ENCODE peak calls at places on chromosomes 2 and 18, in four cellular contexts. D is K562, Z is GM12878, O is HL-60. E is an unnamed sample.

GRCh38 chr2:241863021-241863954 is 4.6 kb upstream of the PDCD1 start:
- DNase-seq in Z (no peak), O (no peak), D (no peak), E (no peak)

GRCh38 chr2:854460-854859 is 96.2 kb upstream of the SNTG2 start:
- DNase-seq in O (no peak), D (peak; percentile 56), Z (no peak), E (peak; percentile 46)

GRCh38 chr2:33240178-33240577 is 236.3 kb upstream of the RASGRP3 start:
- DNase-seq in O (no peak), D (no peak), Z (no peak), E (no peak)

GRCh38 chr2:240402566-240403295 is 32.7 kb upstream of the GPC1 start:
- DNase-seq in O (no peak), D (no peak), Z (no peak), E (no peak)

GRCh38 chr2:58649746-58650145 is 408.6 kb upstream of the FANCL start:
- DNase-seq in Z (no peak), O (no peak), D (no peak), E (no peak)

GRCh38 chr2:208074610-208075356 is 49.5 kb upstream of the PLEKHM3 start:
- DNase-seq in Z (no peak), D (no peak), O (no peak), E (no peak)

GRCh38 chr2:8533923-8534322 is 147.9 kb upstream of the ID2 start:
- DNase-seq in O (no peak), Z (no peak), D (no peak), E (no peak)

GRCh38 chr2:47250576-47251403 is 95.7 kb upstream of the STPG4 start:
- DNase-seq in Z (no peak), D (no peak), O (no peak), E (no peak)

GRCh38 chr2:217074576-217075224 is 214.8 kb upstream of the TNP1 start:
- DNase-seq in Z (no peak), D (no peak), O (no peak), E (no peak)

GRCh38 chr18:48816554-48816953 is 134.2 kb downstream of the SMAD7 start:
- DNase-seq in D (no peak), O (no peak), Z (no peak), E (no peak)

GRCh38 chr2:97731274-97732050 is 18.1 kb downstream of the ZAP70 start:
- DNase-seq in O (no peak), D (no peak), Z (no peak), E (no peak)

GRCh38 chr2:9232886-9233285 is 26.3 kb downstream of the ASAP2 start:
- DNase-seq in D (no peak), Z (no peak), O (no peak), E (no peak)

GRCh38 chr2:172103471-172104292 is 982 bp upstream of the DLX2 start:
- DNase-seq in O (peak; percentile 84), D (peak; percentile 92), Z (peak; percentile 39), E (peak; percentile 63)

GRCh38 chr2:28972778-28973335 is 8.2 kb upstream of the TOGARAM2 start:
- DNase-seq in O (no peak), Z (no peak), D (no peak), E (no peak)

GRCh38 chr2:203583696-203584095 is 48.6 kb upstream of the RAPH1 start:
- DNase-seq in O (no peak), D (no peak), Z (peak; percentile 61), E (no peak)

GRCh38 chr2:193303464-193303863 is 1108.7 kb upstream of the TMEFF2 start:
- DNase-seq in O (no peak), Z (no peak), D (no peak), E (no peak)

GRCh38 chr2:59888015-59888414 is 665.4 kb downstream of the BCL11A start:
- DNase-seq in O (no peak), D (no peak), Z (peak; percentile 15), E (peak; percentile 46)

GRCh38 chr2:109644571-109645275 is 30.6 kb downstream of the SOWAHC start:
- DNase-seq in D (no peak), Z (no peak), O (no peak), E (no peak)

GRCh38 chr2:179336782-179337534 is 72.3 kb upstream of the SESTD1 start:
- DNase-seq in D (no peak), Z (no peak), O (no peak), E (no peak)

GRCh38 chr2:86598966-86599365 is 24.7 kb downstream of the RNF103 start:
- DNase-seq in D (no peak), Z (no peak), O (no peak), E (no peak)

GRCh38 chr2:166727105-166727504 is 161.2 kb upstream of the XIRP2 start:
- DNase-seq in Z (peak; percentile 47), O (no peak), D (no peak), E (peak; percentile 1)

GRCh38 chr18:74906189-74906588 is 302.8 kb downstream of the PTGR3 start:
- DNase-seq in Z (no peak), D (no peak), O (no peak), E (no peak)

GRCh38 chr2:72963423-72964145 is 46.3 kb downstream of the EMX1 start:
- DNase-seq in O (no peak), Z (no peak), D (no peak), E (no peak)

GRCh38 chr2:118848381-118849225 is 1.2 kb upstream of the EN1 start:
- DNase-seq in Z (no peak), D (no peak), O (no peak), E (no peak)

GRCh38 chr2:216328347-216328746 is 43.9 kb downstream of the MARCHF4 start:
- DNase-seq in D (no peak), Z (no peak), O (no peak), E (no peak)

GRCh38 chr18:58901783-58902182 is 37.1 kb downstream of the ZNF532 start:
- DNase-seq in O (no peak), D (no peak), Z (no peak), E (no peak)

GRCh38 chr2:26704441-26704977 is 12.0 kb downstream of the KCNK3 start:
- DNase-seq in O (no peak), Z (no peak), D (no peak), E (no peak)

GRCh38 chr18:76494181-76494540 is 881 bp downstream of the ZNF516 start:
- DNase-seq in D (no peak), O (no peak), Z (no peak), E (no peak)

GRCh38 chr2:45813003-45813601 is 161.6 kb downstream of the PRKCE start:
- DNase-seq in O (no peak), D (no peak), Z (no peak), E (no peak)

GRCh38 chr2:134513468-134513810 is 205.4 kb downstream of the TMEM163 start:
- DNase-seq in O (no peak), Z (no peak), D (no peak), E (no peak)

GRCh38 chr2:239306274-239307220 is 94.3 kb downstream of the HDAC4 start:
- DNase-seq in O (no peak), Z (no peak), D (no peak), E (no peak)

GRCh38 chr18:35041752-35042379 is 653 bp downstream of the MAPRE2 start:
- DNase-seq in Z (no peak), O (no peak), D (peak; percentile 52), E (no peak)

GRCh38 chr2:233247744-233248143 is 3.7 kb upstream of the ATG16L1 start:
- DNase-seq in D (no peak), O (no peak), Z (no peak), E (no peak)

GRCh38 chr2:16019060-16019475 is 78.7 kb downstream of the MYCN start:
- DNase-seq in D (no peak), O (no peak), Z (no peak), E (no peak)

GRCh38 chr18:37565985-37566478 is 434 bp upstream of the CELF4 start:
- DNase-seq in D (no peak), O (no peak), Z (no peak), E (no peak)

GRCh38 chr2:228688007-228688645 is 506.6 kb upstream of the SPHKAP start:
- DNase-seq in D (no peak), O (no peak), Z (no peak), E (no peak)

GRCh38 chr2:204114294-204114693 is 177.7 kb downstream of the ICOS start:
- DNase-seq in O (no peak), D (no peak), Z (no peak), E (no peak)

GRCh38 chr18:65975536-65975935 is 224.7 kb downstream of the CDH7 start:
- DNase-seq in O (no peak), D (no peak), Z (no peak), E (no peak)
- TF ChIP-seq SPI1 in O (no peak), D (no peak), Z (no peak), E (no peak)

GRCh38 chr2:18829331-18829902 is 240.0 kb upstream of the NT5C1B start:
- DNase-seq in Z (no peak), O (no peak), D (no peak), E (no peak)
- TF ChIP-seq SPI1 in Z (no peak), O (no peak), D (no peak), E (no peak)

GRCh38 chr18:68504441-68505221 is 210.3 kb downstream of the TMX3 start:
- DNase-seq in Z (no peak), D (no peak), O (no peak), E (no peak)

GRCh38 chr18:68507781-68508180 is 207.1 kb downstream of the TMX3 start:
- DNase-seq in O (no peak), Z (no peak), D (no peak), E (no peak)

GRCh38 chr18:68509902-68510301 is 205.0 kb downstream of the TMX3 start:
- DNase-seq in Z (no peak), D (no peak), O (no peak), E (no peak)
- TF ChIP-seq SPI1 in Z (no peak), D (no peak), O (no peak), E (no peak)

DNA sequence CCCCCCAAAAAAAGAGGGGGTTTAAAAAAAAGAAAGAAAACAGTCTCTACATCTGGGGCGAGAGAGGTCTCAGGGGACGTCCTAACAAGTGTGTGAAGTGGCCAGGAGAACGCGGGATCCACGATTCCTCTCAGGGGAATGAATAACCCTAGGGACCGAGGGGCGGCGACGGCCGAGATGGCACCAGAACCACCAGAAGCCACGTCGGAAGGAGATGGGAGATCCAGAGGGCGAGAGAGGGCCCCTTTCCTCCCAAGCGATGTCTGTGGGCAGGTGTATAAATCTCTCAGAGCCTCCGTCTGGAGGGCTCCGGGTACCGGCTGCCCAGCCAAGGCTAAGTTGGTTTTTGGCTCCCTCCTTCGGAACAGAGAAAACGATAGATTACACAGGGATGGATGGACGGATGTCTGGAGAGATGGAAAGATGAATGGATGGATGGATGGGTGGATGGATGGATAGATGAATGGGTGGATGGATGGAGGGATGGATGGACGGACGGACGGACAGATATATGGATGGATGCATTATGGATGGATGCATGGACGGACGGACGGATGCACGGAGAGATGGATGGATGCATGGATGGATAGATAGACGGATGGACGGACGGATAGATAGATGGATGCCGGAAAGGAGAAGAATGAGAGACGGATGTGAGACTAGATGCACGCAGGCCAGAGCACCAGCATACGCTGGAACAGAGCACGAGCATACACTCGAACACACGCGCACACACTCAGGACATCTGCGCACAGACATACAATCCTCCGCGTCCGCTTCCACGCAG is 1.6 kb downstream of the EPHA4 start:
- DNase-seq in D (no peak), O (no peak), Z (no peak), E (no peak)
- TF ChIP-seq SPI1 in D (no peak), O (no peak), Z (no peak), E (no peak)

GRCh38 chr18:44895176-44895798 is 214.6 kb downstream of the SETBP1 start:
- DNase-seq in D (peak; percentile 22), Z (peak; percentile 53), O (peak; percentile 27), E (no peak)
- TF ChIP-seq SPI1 in D (no peak), Z (no peak), O (no peak), E (no peak)

GRCh38 chr2:43251171-43251731 is 24.8 kb upstream of the ZFP36L2 start:
- DNase-seq in O (no peak), Z (no peak), D (no peak), E (no peak)
- TF ChIP-seq SPI1 in O (no peak), Z (no peak), D (no peak), E (no peak)

E was measured in GM12891.